ENCODE peak calls at places on chromosome 13, in five cellular contexts. O is HFFc6; N is stomach; K is osteoblast; T is effector memory CD4-positive, alpha-beta T cell. U is an unnamed sample.

GRCh38 chr13:76967031-76967430 is 18.7 kb downstream of the ACOD1 start:
- DNase-seq in O (no peak), N (no peak), K (no peak), T (no peak), U (no peak)

GRCh38 chr13:44474122-44474910 is 100.7 kb downstream of the SERP2 start:
- DNase-seq in O (no peak), N (no peak), K (no peak), T (no peak), U (no peak)

GRCh38 chr13:59677966-59678814 is 485.5 kb downstream of the DIAPH3 start:
- DNase-seq in O (peak), N (no peak), K (peak), T (no peak), U (no peak)

GRCh38 chr13:101417043-101417406 is 717 bp upstream of the NALCN start:
- DNase-seq in O (no peak), N (no peak), K (peak), T (no peak), U (peak)

GRCh38 chr13:78067290-78067689 is 148.7 kb upstream of the EDNRB start:
- DNase-seq in O (no peak), N (no peak), K (no peak), T (no peak), U (no peak)

GRCh38 chr13:61728468-61728867 is 312.8 kb upstream of the PCDH20 start:
- DNase-seq in O (no peak), N (no peak), K (peak), T (no peak), U (no peak)

GRCh38 chr13:32587774-32588165 is 1.5 kb downstream of the PDS5B start:
- DNase-seq in O (no peak), N (no peak), K (no peak), T (no peak), U (no peak)

GRCh38 chr13:65063753-65064152 is 2166.4 kb downstream of the PCDH9 start:
- DNase-seq in O (peak), N (no peak), K (no peak), T (no peak), U (no peak)

GRCh38 chr13:50236898-50237318 is 221.7 kb downstream of the KCNRG start:
- DNase-seq in O (no peak), N (no peak), K (peak), T (peak), U (no peak)

GRCh38 chr13:20173121-20173746 is 12.4 kb upstream of the GJA3 start:
- DNase-seq in O (no peak), N (no peak), K (no peak), T (no peak), U (no peak)

GRCh38 chr13:44313674-44314073 is 60.0 kb upstream of the SERP2 start:
- DNase-seq in O (peak), N (no peak), K (peak), T (no peak), U (no peak)

GRCh38 chr13:44359983-44360375 is 13.6 kb upstream of the SERP2 start:
- DNase-seq in O (no peak), N (no peak), K (no peak), T (no peak), U (no peak)

GRCh38 chr13:105642511-105642958 is 892.9 kb downstream of the EFNB2 start:
- DNase-seq in O (no peak), N (no peak), K (peak), T (no peak), U (no peak)

GRCh38 chr13:35965226-35965927 is 165.8 kb downstream of the DCLK1 start:
- DNase-seq in O (no peak), N (no peak), K (peak), T (no peak), U (no peak)

GRCh38 chr13:71922191-71922590 is 55.2 kb upstream of the DACH1 start:
- DNase-seq in O (no peak), N (no peak), K (no peak), T (no peak), U (no peak)

GRCh38 chr13:59746291-59746962 is 417.3 kb downstream of the DIAPH3 start:
- DNase-seq in O (peak), N (no peak), K (peak), T (no peak), U (no peak)

GRCh38 chr13:35479223-35479536 is 2.7 kb upstream of the MAB21L1 start:
- DNase-seq in O (no peak), N (no peak), K (no peak), T (no peak), U (no peak)

GRCh38 chr13:61247149-61247936 is 168.3 kb downstream of the PCDH20 start:
- DNase-seq in O (no peak), N (no peak), K (peak), T (no peak), U (no peak)

GRCh38 chr13:31394491-31394890 is 194.7 kb downstream of the B3GLCT start:
- DNase-seq in O (no peak), N (no peak), K (no peak), T (no peak), U (no peak)

GRCh38 chr13:41222259-41222852 is 28.0 kb upstream of the KBTBD7 start:
- DNase-seq in O (peak), N (peak), K (peak), T (peak), U (no peak)

GRCh38 chr13:50244913-50245574 is 229.8 kb downstream of the KCNRG start:
- DNase-seq in O (peak), N (peak), K (peak), T (no peak), U (no peak)

GRCh38 chr13:75566658-75567057 is 17.1 kb downstream of the UCHL3 start:
- DNase-seq in O (peak), N (no peak), K (no peak), T (no peak), U (no peak)

GRCh38 chr13:48292650-48293049 is 10.9 kb upstream of the RB1 start:
- DNase-seq in O (no peak), N (no peak), K (no peak), T (no peak), U (no peak)

GRCh38 chr13:48949566-48950506 is 25.9 kb upstream of the FNDC3A start:
- DNase-seq in O (no peak), N (no peak), K (no peak), T (no peak), U (no peak)